ENCODE peak calls at places on chromosome 1, in eight cellular contexts. One of them, this sample, is unnamed.

GRCh38 chr1:161390559-161390858 is 22.8 kb upstream of the CFAP126 start:
- DNase-seq in GM06990: no peak
- DNase-seq in lower leg skin: no peak
- DNase-seq in dorsolateral prefrontal cortex: no peak
- DNase-seq in CD4-positive, alpha-beta memory T cell: peak
- DNase-seq in esophagus squamous epithelium: no peak
- DNase-seq in AG10803: peak
- DNase-seq in AG09309: no peak
- DNase-seq in this sample: no peak

GRCh38 chr1:43454270-43455011 is 710 bp upstream of the HYI start:
- DNase-seq in GM06990: no peak
- DNase-seq in esophagus squamous epithelium: no peak
- DNase-seq in AG09309: peak
- DNase-seq in AG10803: peak
- DNase-seq in dorsolateral prefrontal cortex: peak
- DNase-seq in CD4-positive, alpha-beta memory T cell: peak
- DNase-seq in lower leg skin: no peak
- DNase-seq in this sample: peak

GRCh38 chr1:153945795-153946621 is 510 bp downstream of the DENND4B start:
- DNase-seq in lower leg skin: peak
- DNase-seq in GM06990: peak
- DNase-seq in esophagus squamous epithelium: peak
- DNase-seq in AG10803: peak
- DNase-seq in dorsolateral prefrontal cortex: peak
- DNase-seq in CD4-positive, alpha-beta memory T cell: peak
- DNase-seq in AG09309: no peak
- DNase-seq in this sample: no peak

GRCh38 chr1:59124166-59124565 is 172.7 kb upstream of the FGGY start:
- DNase-seq in esophagus squamous epithelium: no peak
- DNase-seq in AG09309: no peak
- DNase-seq in AG10803: peak
- DNase-seq in lower leg skin: no peak
- DNase-seq in dorsolateral prefrontal cortex: no peak
- DNase-seq in CD4-positive, alpha-beta memory T cell: no peak
- DNase-seq in GM06990: no peak
- DNase-seq in this sample: no peak

GRCh38 chr1:72284398-72285073 is 2.2 kb upstream of the NEGR1 start:
- DNase-seq in AG10803: peak
- DNase-seq in GM06990: peak
- DNase-seq in esophagus squamous epithelium: no peak
- DNase-seq in dorsolateral prefrontal cortex: peak
- DNase-seq in lower leg skin: no peak
- DNase-seq in CD4-positive, alpha-beta memory T cell: no peak
- DNase-seq in AG09309: peak
- DNase-seq in this sample: peak

GRCh38 chr1:48903291-48903690 is 126.6 kb upstream of the BEND5 start:
- DNase-seq in esophagus squamous epithelium: no peak
- DNase-seq in AG10803: no peak
- DNase-seq in dorsolateral prefrontal cortex: no peak
- DNase-seq in CD4-positive, alpha-beta memory T cell: no peak
- DNase-seq in GM06990: no peak
- DNase-seq in lower leg skin: no peak
- DNase-seq in AG09309: no peak
- DNase-seq in this sample: no peak

GRCh38 chr1:201015551-201016091 is 7.9 kb downstream of the KIF21B start:
- DNase-seq in AG09309: no peak
- DNase-seq in lower leg skin: no peak
- DNase-seq in AG10803: no peak
- DNase-seq in GM06990: no peak
- DNase-seq in esophagus squamous epithelium: no peak
- DNase-seq in dorsolateral prefrontal cortex: no peak
- DNase-seq in CD4-positive, alpha-beta memory T cell: no peak
- DNase-seq in this sample: no peak

GRCh38 chr1:212630159-212630900 is 21.8 kb downstream of the ATF3 start:
- DNase-seq in CD4-positive, alpha-beta memory T cell: peak
- DNase-seq in AG10803: peak
- DNase-seq in esophagus squamous epithelium: peak
- DNase-seq in lower leg skin: peak
- DNase-seq in dorsolateral prefrontal cortex: peak
- DNase-seq in AG09309: no peak
- DNase-seq in GM06990: peak
- DNase-seq in this sample: no peak

GRCh38 chr1:24896596-24897262 is 33.3 kb downstream of the RUNX3 start:
- DNase-seq in CD4-positive, alpha-beta memory T cell: no peak
- DNase-seq in lower leg skin: peak
- DNase-seq in AG09309: no peak
- DNase-seq in GM06990: no peak
- DNase-seq in AG10803: no peak
- DNase-seq in dorsolateral prefrontal cortex: no peak
- DNase-seq in esophagus squamous epithelium: no peak
- DNase-seq in this sample: no peak

GRCh38 chr1:119452085-119452484 is 37.1 kb downstream of the HSD3B2 start:
- DNase-seq in CD4-positive, alpha-beta memory T cell: no peak
- DNase-seq in AG10803: no peak
- DNase-seq in esophagus squamous epithelium: no peak
- DNase-seq in AG09309: no peak
- DNase-seq in dorsolateral prefrontal cortex: no peak
- DNase-seq in lower leg skin: no peak
- DNase-seq in GM06990: no peak
- DNase-seq in this sample: no peak

GRCh38 chr1:48772221-48772620 is 4.5 kb downstream of the BEND5 start:
- DNase-seq in GM06990: no peak
- DNase-seq in AG09309: no peak
- DNase-seq in AG10803: no peak
- DNase-seq in dorsolateral prefrontal cortex: no peak
- DNase-seq in CD4-positive, alpha-beta memory T cell: no peak
- DNase-seq in esophagus squamous epithelium: no peak
- DNase-seq in lower leg skin: no peak
- DNase-seq in this sample: no peak

GRCh38 chr1:157113631-157114030 is 14.0 kb upstream of the ETV3L start:
- DNase-seq in AG10803: no peak
- DNase-seq in CD4-positive, alpha-beta memory T cell: no peak
- DNase-seq in lower leg skin: peak
- DNase-seq in GM06990: no peak
- DNase-seq in dorsolateral prefrontal cortex: no peak
- DNase-seq in AG09309: no peak
- DNase-seq in esophagus squamous epithelium: no peak
- DNase-seq in this sample: no peak

GRCh38 chr1:79519084-79519760 is 512.7 kb upstream of the ADGRL4 start:
- DNase-seq in AG09309: no peak
- DNase-seq in dorsolateral prefrontal cortex: no peak
- DNase-seq in AG10803: no peak
- DNase-seq in lower leg skin: no peak
- DNase-seq in CD4-positive, alpha-beta memory T cell: no peak
- DNase-seq in GM06990: peak
- DNase-seq in esophagus squamous epithelium: no peak
- DNase-seq in this sample: no peak

GRCh38 chr1:179785025-179785424 is 41.9 kb downstream of the FAM163A start:
- DNase-seq in GM06990: no peak
- DNase-seq in AG09309: no peak
- DNase-seq in AG10803: no peak
- DNase-seq in esophagus squamous epithelium: no peak
- DNase-seq in CD4-positive, alpha-beta memory T cell: no peak
- DNase-seq in lower leg skin: peak
- DNase-seq in dorsolateral prefrontal cortex: no peak
- DNase-seq in this sample: no peak

GRCh38 chr1:224524679-224525078 is 90.1 kb upstream of the WDR26 start:
- DNase-seq in AG10803: peak
- DNase-seq in esophagus squamous epithelium: no peak
- DNase-seq in dorsolateral prefrontal cortex: no peak
- DNase-seq in lower leg skin: no peak
- DNase-seq in CD4-positive, alpha-beta memory T cell: no peak
- DNase-seq in GM06990: no peak
- DNase-seq in AG09309: no peak
- DNase-seq in this sample: no peak

GRCh38 chr1:159008744-159009188 is 941 bp upstream of the IFI16 start:
- DNase-seq in GM06990: peak
- DNase-seq in AG09309: no peak
- DNase-seq in esophagus squamous epithelium: no peak
- DNase-seq in CD4-positive, alpha-beta memory T cell: peak
- DNase-seq in AG10803: peak
- DNase-seq in lower leg skin: no peak
- DNase-seq in dorsolateral prefrontal cortex: no peak
- DNase-seq in this sample: no peak

GRCh38 chr1:176193023-176193422 is 14.1 kb downstream of the COP1 start:
- DNase-seq in dorsolateral prefrontal cortex: no peak
- DNase-seq in AG09309: no peak
- DNase-seq in AG10803: no peak
- DNase-seq in esophagus squamous epithelium: no peak
- DNase-seq in GM06990: peak
- DNase-seq in CD4-positive, alpha-beta memory T cell: no peak
- DNase-seq in lower leg skin: no peak
- DNase-seq in this sample: no peak

GRCh38 chr1:36086529-36087232 is 2.0 kb upstream of the ADPRS start:
- DNase-seq in GM06990: no peak
- DNase-seq in AG09309: no peak
- DNase-seq in CD4-positive, alpha-beta memory T cell: no peak
- DNase-seq in esophagus squamous epithelium: no peak
- DNase-seq in dorsolateral prefrontal cortex: no peak
- DNase-seq in lower leg skin: peak
- DNase-seq in AG10803: no peak
- DNase-seq in this sample: no peak

GRCh38 chr1:36087233-36088123 is 1.2 kb upstream of the ADPRS start:
- DNase-seq in lower leg skin: peak
- DNase-seq in esophagus squamous epithelium: no peak
- DNase-seq in dorsolateral prefrontal cortex: no peak
- DNase-seq in GM06990: no peak
- DNase-seq in AG10803: no peak
- DNase-seq in AG09309: no peak
- DNase-seq in CD4-positive, alpha-beta memory T cell: no peak
- DNase-seq in this sample: no peak

GRCh38 chr1:36088577-36089392 is at the start of gene ADPRS:
- DNase-seq in AG09309: no peak
- DNase-seq in CD4-positive, alpha-beta memory T cell: peak
- DNase-seq in esophagus squamous epithelium: peak
- DNase-seq in GM06990: peak
- DNase-seq in AG10803: peak
- DNase-seq in lower leg skin: peak
- DNase-seq in dorsolateral prefrontal cortex: peak
- DNase-seq in this sample: peak

GRCh38 chr1:36089393-36090121 is 865 bp downstream of the ADPRS start:
- DNase-seq in AG10803: peak
- DNase-seq in lower leg skin: peak
- DNase-seq in esophagus squamous epithelium: no peak
- DNase-seq in CD4-positive, alpha-beta memory T cell: no peak
- DNase-seq in GM06990: no peak
- DNase-seq in dorsolateral prefrontal cortex: no peak
- DNase-seq in AG09309: no peak
- DNase-seq in this sample: no peak

DNA sequence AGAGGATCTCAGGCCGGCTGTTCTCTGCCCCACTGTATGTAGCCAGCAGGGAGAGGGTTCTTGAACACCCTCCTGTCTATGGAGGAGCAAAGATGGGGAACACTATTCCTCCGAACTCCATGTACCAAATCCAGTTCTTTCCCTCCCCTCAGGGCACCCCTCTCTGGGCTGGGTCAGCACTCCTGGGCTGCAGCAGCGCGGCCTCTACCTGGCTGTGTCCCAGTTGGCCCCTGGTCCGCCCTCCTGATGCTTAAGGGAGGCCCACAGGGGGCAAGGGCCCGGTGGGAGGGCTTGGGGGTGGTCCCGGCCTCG is 471 bp upstream of the ADPRS start:
- DNase-seq in CD4-positive, alpha-beta memory T cell: no peak
- DNase-seq in esophagus squamous epithelium: no peak
- DNase-seq in AG10803: no peak
- DNase-seq in GM06990: no peak
- DNase-seq in dorsolateral prefrontal cortex: no peak
- DNase-seq in lower leg skin: no peak
- DNase-seq in AG09309: no peak
- DNase-seq in this sample: no peak
- H3K4me3 ChIP-seq in CD4-positive, alpha-beta memory T cell: peak
- H3K4me3 ChIP-seq in esophagus squamous epithelium: peak
- H3K4me3 ChIP-seq in AG10803: peak
- H3K4me3 ChIP-seq in GM06990: peak
- H3K4me3 ChIP-seq in dorsolateral prefrontal cortex: peak
- H3K4me3 ChIP-seq in lower leg skin: peak
- H3K4me3 ChIP-seq in AG09309: peak
- H3K4me3 ChIP-seq in this sample: peak

GRCh38 chr1:116751149-116751548 is 3.1 kb upstream of the CD2 start:
- DNase-seq in AG09309: no peak
- DNase-seq in AG10803: no peak
- DNase-seq in CD4-positive, alpha-beta memory T cell: no peak
- DNase-seq in dorsolateral prefrontal cortex: no peak
- DNase-seq in esophagus squamous epithelium: no peak
- DNase-seq in GM06990: no peak
- DNase-seq in lower leg skin: no peak
- DNase-seq in this sample: no peak
- H3K4me3 ChIP-seq in AG09309: no peak
- H3K4me3 ChIP-seq in AG10803: no peak
- H3K4me3 ChIP-seq in CD4-positive, alpha-beta memory T cell: peak
- H3K4me3 ChIP-seq in dorsolateral prefrontal cortex: no peak
- H3K4me3 ChIP-seq in esophagus squamous epithelium: no peak
- H3K4me3 ChIP-seq in GM06990: no peak
- H3K4me3 ChIP-seq in lower leg skin: no peak
- H3K4me3 ChIP-seq in this sample: no peak

GRCh38 chr1:198653815-198654413 is 15.1 kb downstream of the PTPRC start:
- DNase-seq in CD4-positive, alpha-beta memory T cell: no peak
- DNase-seq in dorsolateral prefrontal cortex: no peak
- DNase-seq in lower leg skin: no peak
- DNase-seq in esophagus squamous epithelium: no peak
- DNase-seq in GM06990: no peak
- DNase-seq in AG09309: no peak
- DNase-seq in AG10803: no peak
- DNase-seq in this sample: no peak

GRCh38 chr1:198651685-198652400 is 13.0 kb downstream of the PTPRC start:
- DNase-seq in GM06990: no peak
- DNase-seq in CD4-positive, alpha-beta memory T cell: no peak
- DNase-seq in AG10803: no peak
- DNase-seq in AG09309: no peak
- DNase-seq in esophagus squamous epithelium: no peak
- DNase-seq in dorsolateral prefrontal cortex: no peak
- DNase-seq in lower leg skin: no peak
- DNase-seq in this sample: no peak

GRCh38 chr1:198657550-198658064 is 18.8 kb downstream of the PTPRC start:
- DNase-seq in lower leg skin: no peak
- DNase-seq in CD4-positive, alpha-beta memory T cell: peak
- DNase-seq in dorsolateral prefrontal cortex: no peak
- DNase-seq in AG10803: peak
- DNase-seq in AG09309: peak
- DNase-seq in GM06990: no peak
- DNase-seq in esophagus squamous epithelium: no peak
- DNase-seq in this sample: peak

GRCh38 chr1:198656500-198656932 is 17.7 kb downstream of the PTPRC start:
- DNase-seq in CD4-positive, alpha-beta memory T cell: peak
- DNase-seq in AG10803: no peak
- DNase-seq in lower leg skin: no peak
- DNase-seq in dorsolateral prefrontal cortex: no peak
- DNase-seq in esophagus squamous epithelium: no peak
- DNase-seq in AG09309: no peak
- DNase-seq in GM06990: no peak
- DNase-seq in this sample: no peak

GRCh38 chr1:198655464-198656121 is 16.8 kb downstream of the PTPRC start:
- DNase-seq in esophagus squamous epithelium: no peak
- DNase-seq in lower leg skin: no peak
- DNase-seq in AG10803: peak
- DNase-seq in GM06990: no peak
- DNase-seq in AG09309: no peak
- DNase-seq in CD4-positive, alpha-beta memory T cell: no peak
- DNase-seq in dorsolateral prefrontal cortex: no peak
- DNase-seq in this sample: no peak
- H3K4me3 ChIP-seq in esophagus squamous epithelium: no peak
- H3K4me3 ChIP-seq in lower leg skin: no peak
- H3K4me3 ChIP-seq in AG10803: no peak
- H3K4me3 ChIP-seq in GM06990: peak
- H3K4me3 ChIP-seq in AG09309: no peak
- H3K4me3 ChIP-seq in CD4-positive, alpha-beta memory T cell: peak
- H3K4me3 ChIP-seq in dorsolateral prefrontal cortex: no peak
- H3K4me3 ChIP-seq in this sample: no peak

GRCh38 chr1:185314416-185314815 is 2.6 kb downstream of the IVNS1ABP start:
- DNase-seq in AG09309: no peak
- DNase-seq in esophagus squamous epithelium: no peak
- DNase-seq in AG10803: no peak
- DNase-seq in dorsolateral prefrontal cortex: no peak
- DNase-seq in GM06990: no peak
- DNase-seq in CD4-positive, alpha-beta memory T cell: no peak
- DNase-seq in lower leg skin: no peak
- DNase-seq in this sample: no peak
- H3K4me3 ChIP-seq in AG09309: peak
- H3K4me3 ChIP-seq in esophagus squamous epithelium: peak
- H3K4me3 ChIP-seq in AG10803: peak
- H3K4me3 ChIP-seq in dorsolateral prefrontal cortex: peak
- H3K4me3 ChIP-seq in GM06990: peak
- H3K4me3 ChIP-seq in CD4-positive, alpha-beta memory T cell: peak
- H3K4me3 ChIP-seq in lower leg skin: no peak
- H3K4me3 ChIP-seq in this sample: peak

This sample was measured in HFF-Myc.